ENCODE peak calls at places on chromosomes 5 and 9, in ten cellular contexts. One of them, this sample, is unnamed.

GRCh38 chr5:2353211-2353610 is 398.3 kb downstream of the IRX2 start:
- DNase-seq in ovary: no peak
- DNase-seq in brain microvascular endothelial cell: no peak
- DNase-seq in skeletal muscle cell: no peak
- DNase-seq in neuronal stem cell: no peak
- DNase-seq in HFF-Myc: no peak
- DNase-seq in cardiac fibroblast: no peak
- DNase-seq in right atrium auricular region: no peak
- DNase-seq in AG04449: no peak
- DNase-seq in A549: no peak
- DNase-seq in this sample: no peak

GRCh38 chr5:154817815-154818214 is 32.6 kb downstream of the FAXDC2 start:
- DNase-seq in ovary: no peak
- DNase-seq in brain microvascular endothelial cell: no peak
- DNase-seq in skeletal muscle cell: no peak
- DNase-seq in neuronal stem cell: no peak
- DNase-seq in HFF-Myc: no peak
- DNase-seq in cardiac fibroblast: no peak
- DNase-seq in right atrium auricular region: no peak
- DNase-seq in AG04449: no peak
- DNase-seq in A549: no peak
- DNase-seq in this sample: no peak

GRCh38 chr9:38216572-38216971 is 147.5 kb upstream of the SHB start:
- DNase-seq in ovary: no peak
- DNase-seq in brain microvascular endothelial cell: no peak
- DNase-seq in skeletal muscle cell: no peak
- DNase-seq in neuronal stem cell: no peak
- DNase-seq in HFF-Myc: no peak
- DNase-seq in cardiac fibroblast: no peak
- DNase-seq in right atrium auricular region: no peak
- DNase-seq in AG04449: no peak
- DNase-seq in A549: no peak
- DNase-seq in this sample: no peak

GRCh38 chr5:2329741-2330140 is 421.7 kb downstream of the IRX2 start:
- DNase-seq in ovary: no peak
- DNase-seq in brain microvascular endothelial cell: no peak
- DNase-seq in skeletal muscle cell: no peak
- DNase-seq in neuronal stem cell: no peak
- DNase-seq in HFF-Myc: no peak
- DNase-seq in cardiac fibroblast: no peak
- DNase-seq in right atrium auricular region: peak; percentile 38
- DNase-seq in AG04449: no peak
- DNase-seq in A549: no peak
- DNase-seq in this sample: no peak

GRCh38 chr5:168347786-168348414 is 56.5 kb downstream of the WWC1 start:
- DNase-seq in ovary: no peak
- DNase-seq in brain microvascular endothelial cell: no peak
- DNase-seq in skeletal muscle cell: no peak
- DNase-seq in neuronal stem cell: no peak
- DNase-seq in HFF-Myc: no peak
- DNase-seq in cardiac fibroblast: no peak
- DNase-seq in right atrium auricular region: no peak
- DNase-seq in AG04449: no peak
- DNase-seq in A549: no peak
- DNase-seq in this sample: no peak

GRCh38 chr5:37631939-37632338 is 207.9 kb downstream of the GDNF start:
- DNase-seq in ovary: no peak
- DNase-seq in brain microvascular endothelial cell: no peak
- DNase-seq in skeletal muscle cell: no peak
- DNase-seq in neuronal stem cell: no peak
- DNase-seq in HFF-Myc: no peak
- DNase-seq in cardiac fibroblast: no peak
- DNase-seq in right atrium auricular region: no peak
- DNase-seq in AG04449: no peak
- DNase-seq in A549: no peak
- DNase-seq in this sample: no peak

GRCh38 chr9:86633904-86634303 is 279.7 kb upstream of the TUT7 start:
- DNase-seq in ovary: no peak
- DNase-seq in brain microvascular endothelial cell: no peak
- DNase-seq in skeletal muscle cell: no peak
- DNase-seq in neuronal stem cell: no peak
- DNase-seq in HFF-Myc: no peak
- DNase-seq in cardiac fibroblast: no peak
- DNase-seq in right atrium auricular region: no peak
- DNase-seq in AG04449: no peak
- DNase-seq in A549: no peak
- DNase-seq in this sample: no peak

GRCh38 chr9:83336696-83337095 is 201.5 kb downstream of the FRMD3 start:
- DNase-seq in ovary: no peak
- DNase-seq in brain microvascular endothelial cell: no peak
- DNase-seq in skeletal muscle cell: no peak
- DNase-seq in neuronal stem cell: no peak
- DNase-seq in HFF-Myc: no peak
- DNase-seq in cardiac fibroblast: no peak
- DNase-seq in right atrium auricular region: no peak
- DNase-seq in AG04449: no peak
- DNase-seq in A549: no peak
- DNase-seq in this sample: no peak

GRCh38 chr5:59204114-59204897 is 621.4 kb downstream of the RAB3C start:
- DNase-seq in ovary: no peak
- DNase-seq in brain microvascular endothelial cell: no peak
- DNase-seq in skeletal muscle cell: no peak
- DNase-seq in neuronal stem cell: no peak
- DNase-seq in HFF-Myc: no peak
- DNase-seq in cardiac fibroblast: no peak
- DNase-seq in right atrium auricular region: no peak
- DNase-seq in AG04449: no peak
- DNase-seq in A549: no peak
- DNase-seq in this sample: no peak

GRCh38 chr5:136033244-136033643 is 4.5 kb downstream of the TGFBI start:
- DNase-seq in ovary: no peak
- DNase-seq in brain microvascular endothelial cell: no peak
- DNase-seq in skeletal muscle cell: no peak
- DNase-seq in neuronal stem cell: no peak
- DNase-seq in HFF-Myc: no peak
- DNase-seq in cardiac fibroblast: no peak
- DNase-seq in right atrium auricular region: no peak
- DNase-seq in AG04449: no peak
- DNase-seq in A549: no peak
- DNase-seq in this sample: no peak

GRCh38 chr9:136551401-136552116 is 5.7 kb upstream of the NOTCH1 start:
- DNase-seq in ovary: peak; percentile 82
- DNase-seq in brain microvascular endothelial cell: peak; percentile 28
- DNase-seq in skeletal muscle cell: no peak
- DNase-seq in neuronal stem cell: no peak
- DNase-seq in HFF-Myc: peak; percentile 69
- DNase-seq in cardiac fibroblast: peak; percentile 78
- DNase-seq in right atrium auricular region: peak; percentile 85
- DNase-seq in AG04449: no peak
- DNase-seq in A549: peak; percentile 58
- DNase-seq in this sample: no peak

GRCh38 chr9:137052998-137053943 is 590 bp downstream of the ENTPD2 start:
- DNase-seq in ovary: no peak
- DNase-seq in brain microvascular endothelial cell: no peak
- DNase-seq in skeletal muscle cell: no peak
- DNase-seq in neuronal stem cell: no peak
- DNase-seq in HFF-Myc: no peak
- DNase-seq in cardiac fibroblast: no peak
- DNase-seq in right atrium auricular region: no peak
- DNase-seq in AG04449: no peak
- DNase-seq in A549: no peak
- DNase-seq in this sample: no peak

GRCh38 chr5:108168915-108169314 is 213.0 kb downstream of the FBXL17 start:
- DNase-seq in ovary: no peak
- DNase-seq in brain microvascular endothelial cell: no peak
- DNase-seq in skeletal muscle cell: peak; percentile 3
- DNase-seq in neuronal stem cell: no peak
- DNase-seq in HFF-Myc: no peak
- DNase-seq in cardiac fibroblast: no peak
- DNase-seq in right atrium auricular region: no peak
- DNase-seq in AG04449: no peak
- DNase-seq in A549: no peak
- DNase-seq in this sample: no peak

GRCh38 chr5:9058666-9059065 is 487.2 kb downstream of the SEMA5A start:
- DNase-seq in ovary: no peak
- DNase-seq in brain microvascular endothelial cell: peak; percentile 41
- DNase-seq in skeletal muscle cell: peak; percentile 40
- DNase-seq in neuronal stem cell: no peak
- DNase-seq in HFF-Myc: no peak
- DNase-seq in cardiac fibroblast: no peak
- DNase-seq in right atrium auricular region: no peak
- DNase-seq in AG04449: no peak
- DNase-seq in A549: no peak
- DNase-seq in this sample: no peak

GRCh38 chr9:97307500-97308163 is at the start of gene CCDC180:
- DNase-seq in ovary: peak; percentile 55
- DNase-seq in brain microvascular endothelial cell: peak; percentile 4
- DNase-seq in skeletal muscle cell: peak; percentile 11
- DNase-seq in neuronal stem cell: no peak
- DNase-seq in HFF-Myc: no peak
- DNase-seq in cardiac fibroblast: peak; percentile 68
- DNase-seq in right atrium auricular region: peak; percentile 66
- DNase-seq in AG04449: no peak
- DNase-seq in A549: no peak
- DNase-seq in this sample: no peak

GRCh38 chr5:163619951-163620350 is 114.5 kb downstream of the MAT2B start:
- DNase-seq in ovary: no peak
- DNase-seq in brain microvascular endothelial cell: no peak
- DNase-seq in skeletal muscle cell: no peak
- DNase-seq in neuronal stem cell: no peak
- DNase-seq in HFF-Myc: no peak
- DNase-seq in cardiac fibroblast: no peak
- DNase-seq in right atrium auricular region: no peak
- DNase-seq in AG04449: no peak
- DNase-seq in A549: no peak
- DNase-seq in this sample: no peak

GRCh38 chr9:77647267-77647658 is 859 bp downstream of the GNA14 start:
- DNase-seq in ovary: no peak
- DNase-seq in brain microvascular endothelial cell: no peak
- DNase-seq in skeletal muscle cell: no peak
- DNase-seq in neuronal stem cell: no peak
- DNase-seq in HFF-Myc: no peak
- DNase-seq in cardiac fibroblast: no peak
- DNase-seq in right atrium auricular region: no peak
- DNase-seq in AG04449: no peak
- DNase-seq in A549: no peak
- DNase-seq in this sample: no peak
- H3K4me3 ChIP-seq in ovary: peak overlapping the region; percentile 52
- H3K4me3 ChIP-seq in brain microvascular endothelial cell: peak overlapping the region; percentile 58
- H3K4me3 ChIP-seq in skeletal muscle cell: no peak overlapping the region
- H3K4me3 ChIP-seq in neuronal stem cell: no peak overlapping the region
- H3K4me3 ChIP-seq in HFF-Myc: peak overlapping the region; percentile 43
- H3K4me3 ChIP-seq in cardiac fibroblast: peak overlapping the region; percentile 53
- H3K4me3 ChIP-seq in right atrium auricular region: peak overlapping the region; percentile 56
- H3K4me3 ChIP-seq in AG04449: peak overlapping the region; percentile 40
- H3K4me3 ChIP-seq in A549: no peak overlapping the region
- H3K4me3 ChIP-seq in this sample: no peak overlapping the region

GRCh38 chr9:70000481-70000880 is 43.2 kb upstream of the MAMDC2 start:
- DNase-seq in ovary: no peak
- DNase-seq in brain microvascular endothelial cell: no peak
- DNase-seq in skeletal muscle cell: no peak
- DNase-seq in neuronal stem cell: no peak
- DNase-seq in HFF-Myc: no peak
- DNase-seq in cardiac fibroblast: no peak
- DNase-seq in right atrium auricular region: no peak
- DNase-seq in AG04449: no peak
- DNase-seq in A549: no peak
- DNase-seq in this sample: no peak

GRCh38 chr9:69999331-69999730 is 44.3 kb upstream of the MAMDC2 start:
- DNase-seq in ovary: no peak
- DNase-seq in brain microvascular endothelial cell: no peak
- DNase-seq in skeletal muscle cell: no peak
- DNase-seq in neuronal stem cell: no peak
- DNase-seq in HFF-Myc: no peak
- DNase-seq in cardiac fibroblast: no peak
- DNase-seq in right atrium auricular region: no peak
- DNase-seq in AG04449: no peak
- DNase-seq in A549: no peak
- DNase-seq in this sample: no peak

GRCh38 chr9:69996947-69997346 is 46.7 kb upstream of the MAMDC2 start:
- DNase-seq in ovary: no peak
- DNase-seq in brain microvascular endothelial cell: no peak
- DNase-seq in skeletal muscle cell: peak; percentile 78
- DNase-seq in neuronal stem cell: no peak
- DNase-seq in HFF-Myc: no peak
- DNase-seq in cardiac fibroblast: peak; percentile 63
- DNase-seq in right atrium auricular region: no peak
- DNase-seq in AG04449: no peak
- DNase-seq in A549: no peak
- DNase-seq in this sample: no peak
- H3K4me3 ChIP-seq in ovary: no peak overlapping the region
- H3K4me3 ChIP-seq in brain microvascular endothelial cell: no peak overlapping the region
- H3K4me3 ChIP-seq in skeletal muscle cell: no peak overlapping the region
- H3K4me3 ChIP-seq in neuronal stem cell: no peak overlapping the region
- H3K4me3 ChIP-seq in HFF-Myc: no peak overlapping the region
- H3K4me3 ChIP-seq in cardiac fibroblast: no peak overlapping the region
- H3K4me3 ChIP-seq in right atrium auricular region: no peak overlapping the region
- H3K4me3 ChIP-seq in AG04449: no peak overlapping the region
- H3K4me3 ChIP-seq in A549: no peak overlapping the region
- H3K4me3 ChIP-seq in this sample: no peak overlapping the region

GRCh38 chr9:130660683-130661460 is 3.5 kb upstream of the PRDM12 start:
- DNase-seq in ovary: no peak
- DNase-seq in brain microvascular endothelial cell: no peak
- DNase-seq in skeletal muscle cell: no peak
- DNase-seq in neuronal stem cell: no peak
- DNase-seq in HFF-Myc: no peak
- DNase-seq in cardiac fibroblast: no peak
- DNase-seq in right atrium auricular region: no peak
- DNase-seq in AG04449: no peak
- DNase-seq in A549: no peak
- DNase-seq in this sample: no peak
- H3K4me3 ChIP-seq in ovary: peak overlapping the region; percentile 32
- H3K4me3 ChIP-seq in brain microvascular endothelial cell: peak overlapping the region; percentile 24
- H3K4me3 ChIP-seq in skeletal muscle cell: peak overlapping the region; percentile 15
- H3K4me3 ChIP-seq in neuronal stem cell: peak overlapping the region; percentile 34
- H3K4me3 ChIP-seq in HFF-Myc: no peak overlapping the region
- H3K4me3 ChIP-seq in cardiac fibroblast: peak overlapping the region; percentile 26
- H3K4me3 ChIP-seq in right atrium auricular region: peak overlapping the region; percentile 47
- H3K4me3 ChIP-seq in AG04449: peak overlapping the region; percentile 25
- H3K4me3 ChIP-seq in A549: peak overlapping the region; percentile 48
- H3K4me3 ChIP-seq in this sample: no peak overlapping the region

GRCh38 chr9:130759738-130760137 is 66.2 kb downstream of the EXOSC2 start:
- DNase-seq in ovary: no peak
- DNase-seq in brain microvascular endothelial cell: no peak
- DNase-seq in skeletal muscle cell: no peak
- DNase-seq in neuronal stem cell: no peak
- DNase-seq in HFF-Myc: no peak
- DNase-seq in cardiac fibroblast: no peak
- DNase-seq in right atrium auricular region: no peak
- DNase-seq in AG04449: no peak
- DNase-seq in A549: no peak
- DNase-seq in this sample: no peak

GRCh38 chr9:130756037-130756436 is 62.5 kb downstream of the EXOSC2 start:
- DNase-seq in ovary: no peak
- DNase-seq in brain microvascular endothelial cell: no peak
- DNase-seq in skeletal muscle cell: no peak
- DNase-seq in neuronal stem cell: no peak
- DNase-seq in HFF-Myc: no peak
- DNase-seq in cardiac fibroblast: peak; percentile 33
- DNase-seq in right atrium auricular region: no peak
- DNase-seq in AG04449: no peak
- DNase-seq in A549: no peak
- DNase-seq in this sample: no peak

GRCh38 chr9:130755377-130756007 is 61.9 kb downstream of the EXOSC2 start:
- DNase-seq in ovary: no peak
- DNase-seq in brain microvascular endothelial cell: no peak
- DNase-seq in skeletal muscle cell: no peak
- DNase-seq in neuronal stem cell: no peak
- DNase-seq in HFF-Myc: no peak
- DNase-seq in cardiac fibroblast: no peak
- DNase-seq in right atrium auricular region: no peak
- DNase-seq in AG04449: no peak
- DNase-seq in A549: no peak
- DNase-seq in this sample: no peak

GRCh38 chr9:130756460-130757152 is 63.0 kb downstream of the EXOSC2 start:
- DNase-seq in ovary: no peak
- DNase-seq in brain microvascular endothelial cell: no peak
- DNase-seq in skeletal muscle cell: no peak
- DNase-seq in neuronal stem cell: no peak
- DNase-seq in HFF-Myc: no peak
- DNase-seq in cardiac fibroblast: no peak
- DNase-seq in right atrium auricular region: no peak
- DNase-seq in AG04449: no peak
- DNase-seq in A549: no peak
- DNase-seq in this sample: no peak
- H3K4me3 ChIP-seq in ovary: no peak overlapping the region
- H3K4me3 ChIP-seq in brain microvascular endothelial cell: no peak overlapping the region
- H3K4me3 ChIP-seq in skeletal muscle cell: no peak overlapping the region
- H3K4me3 ChIP-seq in neuronal stem cell: no peak overlapping the region
- H3K4me3 ChIP-seq in HFF-Myc: no peak overlapping the region
- H3K4me3 ChIP-seq in cardiac fibroblast: no peak overlapping the region
- H3K4me3 ChIP-seq in right atrium auricular region: no peak overlapping the region
- H3K4me3 ChIP-seq in AG04449: no peak overlapping the region
- H3K4me3 ChIP-seq in A549: no peak overlapping the region
- H3K4me3 ChIP-seq in this sample: no peak overlapping the region

This sample was measured in Jurkat, Clone E6-1.